ENCODE peak calls at places on chromosome 15, in five cellular contexts. I is A549, P is WTC11, T is SK-N-SH, M is GM12878. V is an unnamed sample.
A peak's percentile ranks its signal among the peaks of the same experiment; 100 is the strongest.

GRCh38 chr15:70493376-70493775 is 270.0 kb downstream of the UACA start:
- DNase-seq in T (no peak), P (no peak), M (no peak), I (no peak), V (no peak)

GRCh38 chr15:47965297-47965696 is 155.5 kb upstream of the SLC24A5 start:
- DNase-seq in T (no peak), I (no peak), P (no peak), M (no peak), V (no peak)

GRCh38 chr15:57769266-57769665 is 62.8 kb downstream of the POLR2M start:
- DNase-seq in T (no peak), I (no peak), M (no peak), P (no peak), V (peak; percentile 10)

GRCh38 chr15:43723151-43723550 is 23.1 kb upstream of the PDIA3 start:
- DNase-seq in I (no peak), P (no peak), T (no peak), M (no peak), V (no peak)

GRCh38 chr15:71708741-71709140 is 101.6 kb upstream of the NR2E3 start:
- DNase-seq in I (no peak), M (no peak), P (no peak), T (no peak), V (no peak)

GRCh38 chr15:59918994-59919951 is 84.8 kb upstream of the FOXB1 start:
- DNase-seq in M (peak; percentile 57), I (peak; percentile 17), P (no peak), T (no peak), V (peak; percentile 26)

GRCh38 chr15:93261845-93262244 is 172.8 kb upstream of the RGMA start:
- DNase-seq in M (no peak), T (no peak), I (no peak), P (no peak), V (no peak)

GRCh38 chr15:37133619-37134018 is 33.3 kb upstream of the MEIS2 start:
- DNase-seq in I (no peak), M (no peak), P (no peak), T (no peak), V (peak; percentile 51)

GRCh38 chr15:51696566-51696965 is 15.3 kb downstream of the SCG3 start:
- DNase-seq in M (no peak), T (no peak), P (no peak), I (no peak), V (no peak)

GRCh38 chr15:68739390-68740075 is 81.2 kb downstream of the ANP32A start:
- DNase-seq in I (no peak), M (no peak), P (no peak), T (no peak), V (peak; percentile 56)

GRCh38 chr15:94262201-94262600 is 30.8 kb downstream of the MCTP2 start:
- DNase-seq in P (no peak), M (no peak), T (no peak), I (no peak), V (no peak)

GRCh38 chr15:43531018-43531667 is 13.7 kb downstream of the MAP1A start:
- DNase-seq in T (no peak), I (no peak), M (no peak), P (no peak), V (no peak)

GRCh38 chr15:28271697-28272250 is 50.2 kb downstream of the HERC2 start:
- DNase-seq in M (no peak), T (no peak), P (no peak), I (no peak), V (no peak)

GRCh38 chr15:65862682-65863081 is 6.6 kb upstream of the RAB11A start:
- DNase-seq in I (peak; percentile 82), T (peak; percentile 72), M (no peak), P (peak; percentile 77), V (peak; percentile 56)

GRCh38 chr15:100241572-100242479 is 99.9 kb downstream of the ADAMTS17 start:
- DNase-seq in T (no peak), P (no peak), M (no peak), I (peak; percentile 48), V (no peak)

GRCh38 chr15:63896336-63897115 is 62.8 kb upstream of the HERC1 start:
- DNase-seq in M (peak; percentile 90), I (peak; percentile 50), P (no peak), T (no peak), V (peak; percentile 69)

GRCh38 chr15:71295242-71296031 is 180.2 kb downstream of the THSD4 start:
- DNase-seq in I (peak; percentile 97), P (no peak), M (no peak), T (no peak), V (peak; percentile 99)

GRCh38 chr15:100715571-100716455 is 113.4 kb downstream of the ASB7 start:
- DNase-seq in I (no peak), T (no peak), P (no peak), M (no peak), V (no peak)

GRCh38 chr15:57647071-57647790 is 55.5 kb downstream of the MYZAP start:
- DNase-seq in M (no peak), T (no peak), P (no peak), I (no peak), V (peak; percentile 77)

GRCh38 chr15:85504739-85505676 is 124.6 kb downstream of the AKAP13 start:
- DNase-seq in M (no peak), P (no peak), I (peak; percentile 49), T (peak; percentile 24), V (peak; percentile 64)

GRCh38 chr15:68791431-68792283 is 29.0 kb downstream of the ANP32A start:
- DNase-seq in P (no peak), T (no peak), M (peak; percentile 87), I (no peak), V (no peak)

GRCh38 chr15:38085104-38085503 is 150.7 kb downstream of the TMCO5A start:
- DNase-seq in T (no peak), I (no peak), P (no peak), M (peak; percentile 74), V (peak; percentile 56)

GRCh38 chr15:68553994-68554715 is 24.6 kb upstream of the CORO2B start:
- DNase-seq in P (peak; percentile 90), T (peak; percentile 73), M (no peak), I (peak; percentile 76), V (peak; percentile 59)

GRCh38 chr15:31062310-31062964 is 39.1 kb downstream of the TRPM1 start:
- DNase-seq in I (no peak), T (no peak), P (no peak), M (no peak), V (peak; percentile 22)

GRCh38 chr15:100284701-100285100 is 57.1 kb downstream of the ADAMTS17 start:
- DNase-seq in P (no peak), T (no peak), M (no peak), I (no peak), V (no peak)

GRCh38 chr15:51377038-51377761 is 35.7 kb downstream of the GLDN start:
- DNase-seq in I (no peak), M (no peak), T (no peak), P (no peak), V (no peak)

GRCh38 chr15:98658831-98659699 is 10.7 kb downstream of the IGF1R start:
- DNase-seq in T (peak; percentile 75), I (peak; percentile 80), P (no peak), M (peak; percentile 11), V (peak; percentile 51)

GRCh38 chr15:25178835-25179672 is 224.3 kb downstream of the SNRPN start:
- DNase-seq in P (peak; percentile 3), M (no peak), I (no peak), T (no peak), V (no peak)

GRCh38 chr15:83092309-83092976 is 15.0 kb upstream of the TM6SF1 start:
- DNase-seq in I (no peak), P (no peak), M (no peak), T (no peak), V (peak; percentile 95)

GRCh38 chr15:43360821-43361220 is 10.0 kb downstream of the ZSCAN29 start:
- DNase-seq in M (no peak), P (no peak), I (no peak), T (no peak), V (no peak)

GRCh38 chr15:63985221-63986184 is 60.8 kb downstream of the DAPK2 start:
- DNase-seq in P (no peak), M (no peak), T (no peak), I (no peak), V (peak; percentile 30)

GRCh38 chr15:99361541-99362185 is 110.4 kb downstream of the LRRC28 start:
- DNase-seq in T (no peak), P (no peak), M (no peak), I (no peak), V (peak; percentile 18)

GRCh38 chr15:68730491-68731317 is 90.0 kb downstream of the ANP32A start:
- DNase-seq in T (peak; percentile 53), I (peak; percentile 31), M (no peak), P (peak; percentile 39), V (peak; percentile 76)

GRCh38 chr15:80940851-80941250 is 48.8 kb downstream of the MESD start:
- DNase-seq in T (no peak), I (no peak), M (no peak), P (no peak), V (no peak)
- TF ChIP-seq MAX in T (no peak), I (no peak), M (no peak), P (no peak), V (no peak)

DNA sequence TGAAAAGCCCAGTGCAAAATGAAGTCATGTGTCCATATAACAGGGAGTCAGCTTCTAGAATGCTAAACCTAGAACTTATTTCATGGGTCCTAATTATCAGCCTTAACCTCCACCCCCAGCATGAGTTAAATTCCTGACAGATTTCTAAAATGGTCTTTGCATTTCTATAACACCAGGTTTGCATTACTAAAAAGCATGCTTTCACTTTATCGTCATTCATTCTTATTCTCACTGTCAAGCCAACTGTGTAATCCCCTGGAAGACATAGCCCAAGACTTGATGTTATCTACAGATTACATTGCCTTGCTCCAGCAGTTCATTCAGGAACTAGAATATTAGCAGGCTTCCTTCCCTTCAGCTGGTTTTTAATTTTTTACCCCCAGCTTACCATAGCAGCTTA is 183.9 kb downstream of the SLCO3A1 start:
- DNase-seq in M (no peak), P (no peak), I (no peak), T (no peak), V (no peak)
- TF ChIP-seq MAX in M (no peak), P (no peak), I (no peak), T (no peak), V (no peak)

GRCh38 chr15:22844421-22845288 is 6.2 kb downstream of the NIPA2 start:
- DNase-seq in T (no peak), I (no peak), P (no peak), M (no peak), V (no peak)
- TF ChIP-seq MAX in T (no peak), I (no peak), P (no peak), M (no peak), V (no peak)

GRCh38 chr15:74231475-74231874 is 4.7 kb upstream of the CCDC33 start:
- DNase-seq in P (no peak), M (no peak), I (no peak), T (no peak), V (no peak)
- TF ChIP-seq MAX in P (no peak), M (no peak), I (no peak), T (no peak), V (no peak)

V was measured in endothelial cell of umbilical vein.